ENCODE peak calls at places on chromosomes 1 and 21, in nine cellular contexts. Z is GM12878; Q is psoas muscle; I is CD4-positive, alpha-beta T cell; P is dorsolateral prefrontal cortex; X is H9; A is right cardiac atrium; H is PC-3; D is CD8-positive, alpha-beta memory T cell. K is an unnamed sample.

GRCh38 chr1:3735683-3736070 is 16.6 kb upstream of the CCDC27 start:
- DNase-seq in Z (no peak), Q (no peak), I (no peak), P (no peak), X (no peak), A (no peak), H (no peak), D (no peak), K (no peak)

GRCh38 chr21:14084701-14085100 is 126.1 kb downstream of the LIPI start:
- DNase-seq in Z (no peak), Q (no peak), I (no peak), P (no peak), X (no peak), A (no peak), H (no peak), D (no peak), K (no peak)

GRCh38 chr1:150484431-150484830 is 2.8 kb upstream of the TARS2 start:
- DNase-seq in Z (no peak), Q (no peak), I (no peak), P (no peak), X (no peak), A (no peak), H (peak), D (no peak), K (peak)

GRCh38 chr1:190615818-190616217 is 138.2 kb upstream of the BRINP3 start:
- DNase-seq in Z (no peak), Q (no peak), I (no peak), P (no peak), X (peak), A (no peak), H (peak), D (no peak), K (no peak)

GRCh38 chr1:90730247-90731022 is 13.3 kb upstream of the BARHL2 start:
- DNase-seq in Z (no peak), Q (no peak), I (no peak), P (no peak), X (peak), A (no peak), H (no peak), D (no peak), K (no peak)

GRCh38 chr1:211831558-211832323 is 1.2 kb upstream of the LPGAT1 start:
- DNase-seq in Z (no peak), Q (no peak), I (no peak), P (no peak), X (no peak), A (no peak), H (no peak), D (no peak), K (no peak)

GRCh38 chr1:163361123-163361934 is 39.6 kb downstream of the NUF2 start:
- DNase-seq in Z (no peak), Q (no peak), I (no peak), P (no peak), X (peak), A (no peak), H (peak), D (no peak), K (peak)

GRCh38 chr1:182974792-182975191 is 21.8 kb upstream of the SHCBP1L start:
- DNase-seq in Z (no peak), Q (no peak), I (no peak), P (no peak), X (no peak), A (no peak), H (no peak), D (no peak), K (no peak)

GRCh38 chr1:223352944-223353343 is 11.0 kb downstream of the SUSD4 start:
- DNase-seq in Z (no peak), Q (no peak), I (no peak), P (no peak), X (no peak), A (no peak), H (no peak), D (no peak), K (no peak)

GRCh38 chr1:1760715-1761114 is 17.6 kb downstream of the NADK start:
- DNase-seq in Z (no peak), Q (peak), I (no peak), P (no peak), X (no peak), A (no peak), H (peak), D (peak), K (no peak)

GRCh38 chr1:42743302-42744029 is 3.4 kb upstream of the CLDN19 start:
- DNase-seq in Z (no peak), Q (peak), I (no peak), P (no peak), X (peak), A (no peak), H (no peak), D (no peak), K (peak)

GRCh38 chr1:228101614-228101993 is 1.5 kb downstream of the C1orf35 start:
- DNase-seq in Z (no peak), Q (peak), I (peak), P (no peak), X (no peak), A (no peak), H (peak), D (peak), K (no peak)

GRCh38 chr1:157025321-157025720 is 20.2 kb downstream of the ARHGEF11 start:
- DNase-seq in Z (no peak), Q (no peak), I (no peak), P (no peak), X (no peak), A (no peak), H (no peak), D (no peak), K (no peak)

GRCh38 chr1:8570435-8570834 is 247.0 kb downstream of the RERE start:
- DNase-seq in Z (no peak), Q (no peak), I (no peak), P (no peak), X (no peak), A (no peak), H (no peak), D (no peak), K (no peak)

DNA sequence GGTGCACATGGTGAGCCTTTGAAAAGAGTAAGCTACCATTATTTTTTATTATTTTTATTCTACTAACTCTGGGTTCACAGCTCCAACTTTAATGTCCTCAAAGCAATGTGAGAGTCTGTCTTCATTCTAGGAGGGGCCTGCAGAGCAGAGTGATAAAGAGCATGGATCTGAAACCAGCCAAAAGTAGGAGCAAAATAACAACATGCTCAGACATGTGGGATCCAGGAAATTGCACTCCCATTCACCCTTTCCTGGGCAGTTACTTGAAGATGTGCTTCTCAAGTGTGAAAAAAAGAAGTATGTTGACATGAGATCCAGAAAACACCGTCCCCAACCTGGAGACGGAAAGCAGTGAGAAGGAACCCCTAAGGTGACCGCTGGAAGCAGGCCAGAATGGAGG is 8.7 kb upstream of the LIN28A start:
- DNase-seq in Z (no peak), Q (no peak), I (no peak), P (no peak), X (no peak), A (no peak), H (no peak), D (no peak), K (peak)
- H3K27ac ChIP-seq in Z (no peak), Q (no peak), I (no peak), P (no peak), X (no peak), A (no peak), H (no peak), D (no peak), K (no peak)

GRCh38 chr21:25573409-25574206 is 33.7 kb downstream of the MRPL39 start:
- DNase-seq in Z (peak), Q (no peak), I (peak), P (no peak), X (no peak), A (no peak), H (peak), D (peak), K (peak)
- H3K27ac ChIP-seq in Z (peak), Q (no peak), I (peak), P (no peak), X (no peak), A (no peak), H (peak), D (no peak), K (no peak)

GRCh38 chr1:26703466-26703865 is 7.7 kb downstream of the ARID1A start:
- DNase-seq in Z (no peak), Q (no peak), I (no peak), P (no peak), X (no peak), A (no peak), H (no peak), D (no peak), K (no peak)

GRCh38 chr1:26702680-26703038 is 6.8 kb downstream of the ARID1A start:
- DNase-seq in Z (no peak), Q (no peak), I (no peak), P (no peak), X (no peak), A (no peak), H (no peak), D (no peak), K (no peak)

GRCh38 chr1:26701995-26702679 is 6.3 kb downstream of the ARID1A start:
- DNase-seq in Z (no peak), Q (no peak), I (no peak), P (no peak), X (no peak), A (no peak), H (peak), D (no peak), K (no peak)

GRCh38 chr1:26700711-26701110 is 4.9 kb downstream of the ARID1A start:
- DNase-seq in Z (no peak), Q (no peak), I (no peak), P (no peak), X (no peak), A (no peak), H (no peak), D (no peak), K (no peak)

DNA sequence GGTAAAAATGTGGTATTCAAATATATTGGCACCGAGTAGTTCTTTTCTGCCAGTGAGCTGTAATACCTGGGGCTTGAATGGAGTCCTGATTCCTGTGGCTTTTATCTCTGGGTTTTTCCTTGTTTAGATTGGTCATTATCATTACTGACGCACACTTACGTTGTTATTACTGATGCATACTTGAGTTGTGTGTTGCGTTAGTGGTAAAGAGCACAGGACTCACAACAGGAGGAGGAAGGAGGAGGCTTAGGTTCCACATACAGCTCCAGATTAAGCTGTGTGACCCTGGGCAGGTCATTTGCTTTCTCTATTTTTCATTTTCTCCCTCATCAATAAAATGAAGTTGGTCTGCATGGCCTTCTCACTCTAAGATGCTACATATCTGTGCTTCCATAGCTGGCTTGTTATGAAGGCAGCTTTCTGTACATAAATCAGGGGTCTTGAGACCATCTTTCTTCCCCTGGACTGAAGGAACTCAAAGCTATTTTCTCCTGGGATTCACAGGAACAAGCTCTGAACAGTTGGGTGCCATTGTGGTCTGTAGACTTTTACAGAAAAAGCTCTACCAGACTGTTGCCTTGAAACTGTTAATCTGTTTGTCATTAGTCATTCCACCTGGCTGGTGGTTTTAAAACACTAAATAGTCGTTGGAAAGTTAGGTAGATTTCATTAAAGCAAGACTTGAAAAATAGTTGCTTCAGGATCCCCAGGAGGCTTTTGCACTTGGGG is 5.6 kb downstream of the ARID1A start:
- DNase-seq in Z (no peak), Q (no peak), I (no peak), P (no peak), X (no peak), A (no peak), H (peak), D (no peak), K (no peak)
- H3K27ac ChIP-seq in Z (peak), Q (peak), I (no peak), P (peak), X (no peak), A (no peak), H (peak), D (peak), K (peak)

GRCh38 chr1:186828612-186829542 is at the start of gene PLA2G4A:
- DNase-seq in Z (no peak), Q (no peak), I (no peak), P (peak), X (peak), A (peak), H (peak), D (no peak), K (peak)
- H3K27ac ChIP-seq in Z (peak), Q (peak), I (no peak), P (no peak), X (no peak), A (peak), H (peak), D (no peak), K (no peak)

GRCh38 chr1:224497714-224498573 is 63.3 kb upstream of the WDR26 start:
- DNase-seq in Z (peak), Q (no peak), I (no peak), P (no peak), X (peak), A (no peak), H (peak), D (peak), K (peak)
- H3K27ac ChIP-seq in Z (peak), Q (peak), I (no peak), P (peak), X (peak), A (peak), H (peak), D (no peak), K (peak)

GRCh38 chr1:159827549-159827948 is 876 bp downstream of the SLAMF8 start:
- DNase-seq in Z (no peak), Q (no peak), I (no peak), P (no peak), X (no peak), A (no peak), H (no peak), D (no peak), K (no peak)

GRCh38 chr1:159827102-159827490 is 423 bp downstream of the SLAMF8 start:
- DNase-seq in Z (no peak), Q (no peak), I (no peak), P (no peak), X (no peak), A (no peak), H (no peak), D (no peak), K (no peak)

GRCh38 chr1:159828176-159828575 is 1.5 kb downstream of the SLAMF8 start:
- DNase-seq in Z (no peak), Q (no peak), I (no peak), P (no peak), X (no peak), A (no peak), H (peak), D (no peak), K (no peak)

GRCh38 chr1:159825564-159825963 is 1.1 kb upstream of the SLAMF8 start:
- DNase-seq in Z (no peak), Q (no peak), I (no peak), P (no peak), X (no peak), A (no peak), H (no peak), D (no peak), K (no peak)

DNA sequence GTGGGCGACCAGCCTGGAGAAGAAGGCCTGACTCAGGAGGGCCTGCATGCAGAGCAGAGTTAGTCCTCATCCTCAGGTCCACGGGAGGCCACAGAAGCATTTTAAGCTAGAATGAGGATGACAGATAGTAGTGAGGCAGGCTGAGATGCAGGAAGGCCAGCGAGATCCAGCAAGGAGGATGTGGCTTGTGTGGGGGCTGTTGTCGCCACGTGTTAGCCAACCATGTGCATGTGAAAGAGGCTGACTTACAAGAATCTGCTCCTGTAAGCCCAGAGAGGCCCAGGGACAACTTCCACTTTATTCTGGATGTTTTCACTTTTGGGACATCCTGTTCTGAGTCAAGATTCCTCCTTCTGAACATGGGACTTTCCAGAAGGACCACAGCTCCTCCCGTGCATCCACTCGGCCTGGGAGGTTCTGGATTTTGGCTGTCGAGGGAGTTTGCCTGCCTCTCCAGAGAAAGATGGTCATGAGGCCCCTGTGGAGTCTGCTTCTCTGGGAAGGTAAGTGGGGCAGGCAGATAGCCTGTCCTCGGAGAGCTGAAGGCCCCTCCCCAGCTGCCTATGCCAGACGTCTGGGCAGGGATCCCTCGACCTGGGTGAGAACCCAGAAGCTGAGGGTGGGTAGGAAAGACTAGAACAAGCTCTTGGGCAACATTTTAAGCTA is at the start of gene SLAMF8:
- DNase-seq in Z (peak), Q (no peak), I (no peak), P (no peak), X (no peak), A (peak), H (no peak), D (peak), K (no peak)
- H3K27ac ChIP-seq in Z (peak), Q (no peak), I (no peak), P (no peak), X (no peak), A (no peak), H (no peak), D (peak), K (no peak)

GRCh38 chr1:12186277-12186985 is 19.6 kb downstream of the TNFRSF1B start:
- DNase-seq in Z (no peak), Q (no peak), I (no peak), P (no peak), X (no peak), A (no peak), H (no peak), D (no peak), K (no peak)
- H3K27ac ChIP-seq in Z (no peak), Q (no peak), I (peak), P (no peak), X (no peak), A (peak), H (no peak), D (no peak), K (no peak)

DNA sequence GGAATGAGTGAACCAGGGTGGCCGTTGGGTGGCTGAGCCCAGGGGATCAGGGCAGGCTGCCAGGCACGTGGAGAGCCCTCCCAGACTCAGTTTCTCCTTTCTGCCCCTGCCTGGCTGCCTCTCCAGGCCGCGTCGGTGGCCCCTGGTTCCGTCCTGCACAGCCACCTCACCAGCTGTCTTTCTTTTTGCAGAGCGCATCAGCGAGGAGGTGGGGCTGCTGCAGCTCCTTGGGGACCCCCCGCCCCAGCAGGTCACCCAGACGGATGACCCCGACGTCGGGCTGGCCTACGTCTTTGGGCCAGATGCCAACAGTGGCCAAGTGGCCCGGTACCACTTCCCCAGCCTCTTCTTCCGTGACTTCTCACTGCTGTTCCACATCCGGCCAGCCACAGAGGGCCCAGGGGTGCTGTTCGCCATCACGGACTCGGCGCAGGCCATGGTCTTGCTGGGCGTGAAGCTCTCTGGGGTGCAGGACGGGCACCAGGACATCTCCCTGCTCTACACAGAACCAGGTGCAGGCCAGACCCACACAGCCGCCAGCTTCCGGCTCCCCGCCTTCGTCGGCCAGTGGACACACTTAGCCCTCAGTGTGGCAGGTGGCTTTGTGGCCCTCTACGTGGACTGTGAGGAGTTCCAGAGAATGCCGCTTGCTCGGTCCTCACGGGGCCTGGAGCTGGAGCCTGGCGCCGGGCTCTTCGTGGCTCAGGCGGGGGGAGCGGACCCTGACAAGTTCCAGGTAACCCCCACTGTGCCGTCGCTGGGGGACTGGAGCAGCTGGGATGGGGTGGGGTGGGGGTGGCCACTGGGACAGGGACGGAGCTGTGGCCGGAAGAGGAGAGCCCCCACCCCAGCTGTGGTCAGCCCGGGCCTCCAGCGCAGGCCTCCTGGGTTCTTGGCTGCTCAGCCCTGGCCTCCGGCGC is 63.3 kb downstream of the COL18A1 start:
- DNase-seq in Z (no peak), Q (peak), I (no peak), P (no peak), X (no peak), A (peak), H (no peak), D (peak), K (no peak)
- H3K27ac ChIP-seq in Z (no peak), Q (no peak), I (no peak), P (peak), X (no peak), A (no peak), H (no peak), D (no peak), K (no peak)

GRCh38 chr1:36251794-36252481 is 27.7 kb downstream of the THRAP3 start:
- DNase-seq in Z (no peak), Q (no peak), I (no peak), P (no peak), X (no peak), A (no peak), H (peak), D (no peak), K (no peak)
- H3K27ac ChIP-seq in Z (no peak), Q (peak), I (no peak), P (no peak), X (no peak), A (no peak), H (peak), D (no peak), K (peak)

K was measured in RWPE1.